ENCODE peak calls at places on chromosomes 12 and 14, in five cellular contexts. Q is HepG2, Y is K562, G is GM12891, H is H1. F is an unnamed sample.

GRCh38 chr12:12008931-12009611 is 61.7 kb upstream of the BCL2L14 start:
- DNase-seq in Q (no peak), Y (no peak), G (no peak), H (peak; percentile 78), F (no peak)

GRCh38 chr14:100019156-100019882 is 45.9 kb upstream of the EVL start:
- DNase-seq in Q (peak; percentile 84), Y (peak; percentile 46), G (no peak), H (no peak), F (no peak)

GRCh38 chr14:98924046-98924445 is 348.0 kb downstream of the BCL11B start:
- DNase-seq in Q (no peak), Y (no peak), G (no peak), H (no peak), F (no peak)

GRCh38 chr14:23828611-23829010 is 125.0 kb upstream of the DHRS4 start:
- DNase-seq in Q (no peak), Y (no peak), G (no peak), H (no peak), F (no peak)

GRCh38 chr14:85319998-85320397 is 209.9 kb upstream of the FLRT2 start:
- DNase-seq in Q (no peak), Y (no peak), G (no peak), H (no peak), F (no peak)

GRCh38 chr14:23612802-23613201 is 23.4 kb upstream of the DHRS2 start:
- DNase-seq in Q (no peak), Y (no peak), G (no peak), H (no peak), F (no peak)

GRCh38 chr14:99381688-99382060 is 99.0 kb downstream of the SETD3 start:
- DNase-seq in Q (no peak), Y (no peak), G (no peak), H (no peak), F (no peak)

GRCh38 chr12:46414591-46415268 is 42.2 kb upstream of the SLC38A2 start:
- DNase-seq in Q (no peak), Y (no peak), G (no peak), H (no peak), F (no peak)

GRCh38 chr12:64522807-64523206 is 70.9 kb downstream of the TBK1 start:
- DNase-seq in Q (no peak), Y (no peak), G (no peak), H (no peak), F (no peak)

GRCh38 chr12:93624595-93625294 is 52.3 kb downstream of the SOCS2 start:
- DNase-seq in Q (peak; percentile 52), Y (peak; percentile 66), G (no peak), H (no peak), F (no peak)

GRCh38 chr14:79011920-79012204 is 841.7 kb downstream of the NRXN3 start:
- DNase-seq in Q (no peak), Y (no peak), G (no peak), H (no peak), F (no peak)

GRCh38 chr14:79016828-79017505 is 846.8 kb downstream of the NRXN3 start:
- DNase-seq in Q (peak; percentile 10), Y (no peak), G (no peak), H (no peak), F (no peak)

GRCh38 chr14:79009286-79009685 is 839.1 kb downstream of the NRXN3 start:
- DNase-seq in Q (no peak), Y (no peak), G (no peak), H (no peak), F (no peak)

DNA sequence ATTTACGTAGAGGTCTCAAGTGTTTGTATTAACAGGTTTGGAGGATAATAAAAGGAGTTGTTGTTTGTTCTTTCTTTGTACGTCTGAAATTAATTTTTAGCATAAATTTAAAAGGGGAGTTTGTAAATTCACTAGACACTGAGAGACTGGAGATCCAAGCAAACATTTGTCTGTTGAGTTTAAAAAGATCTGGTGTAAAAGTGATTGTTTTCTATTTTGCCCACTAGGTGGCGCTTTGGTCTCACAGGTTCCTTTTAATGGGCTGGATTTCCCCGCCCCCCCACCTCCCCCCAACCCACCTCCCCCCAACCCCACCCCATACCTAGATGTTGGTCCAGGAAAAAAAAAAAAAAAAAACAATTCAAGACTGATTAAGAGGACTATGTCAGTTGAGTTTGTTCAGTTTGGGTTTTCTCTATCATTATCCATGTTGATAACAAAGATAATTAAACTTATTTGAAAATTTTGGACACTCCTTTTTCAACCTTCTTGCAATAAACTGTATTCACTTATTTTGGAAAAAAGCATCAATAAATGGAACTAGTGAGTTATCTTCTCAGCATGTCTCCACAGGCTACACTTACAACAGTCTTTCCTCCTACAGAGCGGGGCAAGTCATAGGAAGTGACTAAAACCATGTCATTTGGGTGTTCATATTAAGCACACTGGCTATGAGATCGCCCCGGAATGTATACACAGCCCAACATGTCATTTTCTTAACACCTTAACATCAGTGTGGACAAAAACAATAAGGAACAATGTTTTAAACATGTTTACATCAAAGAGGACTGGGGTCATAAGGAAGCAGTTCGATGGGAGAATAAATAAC is 841.1 kb downstream of the NRXN3 start:
- DNase-seq in Q (peak; percentile 8), Y (peak; percentile 46), G (no peak), H (no peak), F (no peak)
- TF ChIP-seq TAF1 in Q (no peak), Y (no peak), G (no peak), H (no peak), F (no peak)

GRCh38 chr12:122980192-122981035 is at the start of gene ARL6IP4:
- DNase-seq in Q (no peak), Y (peak; percentile 75), G (peak; percentile 93), H (no peak), F (peak; percentile 95)
- TF ChIP-seq TAF1 in Q (peak; percentile 80), Y (peak; percentile 67), G (peak; percentile 61), H (peak; percentile 70), F (peak; percentile 31)

GRCh38 chr14:64705406-64706118 is 1.3 kb downstream of the PLEKHG3 start:
- DNase-seq in Q (no peak), Y (no peak), G (no peak), H (no peak), F (no peak)
- TF ChIP-seq TAF1 in Q (no peak), Y (no peak), G (no peak), H (no peak), F (no peak)

GRCh38 chr14:105340821-105341408 is 26.4 kb downstream of the PACS2 start:
- DNase-seq in Q (no peak), Y (no peak), G (no peak), H (no peak), F (no peak)
- TF ChIP-seq TAF1 in Q (no peak), Y (no peak), G (no peak), H (no peak), F (no peak)

DNA sequence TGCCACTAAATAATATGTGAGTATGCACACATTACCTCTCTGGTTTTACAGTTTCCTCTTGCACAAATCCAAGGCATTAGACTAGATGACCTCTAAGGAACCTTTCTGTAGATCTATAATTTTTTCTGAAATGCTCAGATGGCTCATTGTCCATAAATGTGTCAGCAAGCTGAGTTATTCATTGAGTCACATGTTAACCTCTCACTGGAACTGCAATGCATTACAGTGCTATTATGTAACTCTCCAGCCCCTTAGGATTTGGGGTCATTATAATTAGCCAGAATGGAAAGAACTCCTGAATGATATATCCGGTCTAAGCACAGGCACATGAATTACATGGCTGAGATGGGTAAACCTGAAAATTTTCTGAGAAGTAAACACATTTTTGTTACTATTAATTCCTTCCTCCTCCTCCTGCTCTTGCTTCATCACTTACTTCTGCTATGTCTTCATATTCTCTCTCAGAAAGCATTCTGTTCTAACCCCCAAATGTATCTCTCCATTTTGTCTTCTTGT is 20.3 kb upstream of the DRAM1 start:
- DNase-seq in Q (no peak), Y (no peak), G (no peak), H (no peak), F (no peak)
- TF ChIP-seq TAF1 in Q (no peak), Y (no peak), G (no peak), H (no peak), F (no peak)

GRCh38 chr12:74985986-74986319 is 223.7 kb downstream of the KCNC2 start:
- DNase-seq in Q (no peak), Y (no peak), G (no peak), H (no peak), F (no peak)

GRCh38 chr12:74983917-74984316 is 225.7 kb downstream of the KCNC2 start:
- DNase-seq in Q (peak; percentile 5), Y (no peak), G (no peak), H (no peak), F (no peak)

GRCh38 chr12:74988156-74988555 is 221.5 kb downstream of the KCNC2 start:
- DNase-seq in Q (no peak), Y (no peak), G (no peak), H (no peak), F (no peak)

GRCh38 chr12:74984631-74985030 is 225.0 kb downstream of the KCNC2 start:
- DNase-seq in Q (no peak), Y (no peak), G (no peak), H (no peak), F (no peak)

DNA sequence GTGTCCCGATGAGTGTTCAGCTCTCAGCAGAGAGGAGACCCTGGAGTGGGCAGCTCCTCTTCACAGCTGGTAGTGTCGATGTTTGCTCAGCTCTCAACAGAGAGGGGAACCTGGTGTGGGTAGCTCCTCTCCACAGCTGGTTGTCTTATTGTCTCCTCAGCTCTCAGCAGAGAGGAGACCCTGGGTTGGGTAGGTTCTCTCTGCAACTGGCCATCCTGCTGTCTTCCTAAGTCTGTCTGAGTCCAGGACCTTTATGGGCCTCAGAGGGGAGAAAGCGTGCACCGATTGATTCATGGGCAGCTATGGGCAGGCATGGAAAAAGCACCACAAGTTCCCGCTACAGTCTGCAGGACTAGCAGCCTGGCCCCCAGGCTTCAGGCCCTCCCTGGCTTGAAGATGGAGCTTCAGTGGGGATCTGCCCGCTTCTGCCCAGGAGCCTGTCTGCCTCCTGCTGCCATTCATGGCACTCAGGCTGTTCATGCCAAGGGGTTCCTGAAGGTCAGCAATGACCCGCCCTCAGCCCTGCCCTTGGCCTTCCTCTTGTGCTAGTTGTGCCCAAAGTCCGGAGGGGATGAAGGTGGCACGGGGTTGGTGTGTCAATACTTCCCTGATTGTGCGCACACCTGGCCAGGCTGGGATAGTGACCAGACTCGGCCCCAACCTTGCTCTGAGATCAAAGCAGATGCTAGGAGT is 224.2 kb downstream of the KCNC2 start:
- DNase-seq in Q (no peak), Y (no peak), G (no peak), H (no peak), F (no peak)
- TF ChIP-seq TAF1 in Q (no peak), Y (no peak), G (no peak), H (no peak), F (no peak)

GRCh38 chr14:59190372-59190771 is 1.9 kb downstream of the DAAM1 start:
- DNase-seq in Q (peak; percentile 24), Y (peak; percentile 32), G (no peak), H (no peak), F (no peak)
- TF ChIP-seq TAF1 in Q (no peak), Y (no peak), G (no peak), H (no peak), F (no peak)

F was measured in GM12892.